ENCODE peak calls at places on chromosomes 1 and 21, in ten cellular contexts. One of them, this sample, is unnamed.

GRCh38 chr1:245213066-245213465 is 58.3 kb downstream of the KIF26B start:
- DNase-seq in fibroblast of lung: no peak
- DNase-seq in uterus: no peak
- DNase-seq in left lung: no peak
- DNase-seq in cardiac muscle cell: no peak
- DNase-seq in CD4-positive, CD25-positive, alpha-beta regulatory T cell: no peak
- DNase-seq in PC-3: no peak
- DNase-seq in AG04450: no peak
- DNase-seq in heart right ventricle: no peak
- DNase-seq in aorta: no peak
- DNase-seq in this sample: no peak

GRCh38 chr21:27425172-27425571 is 458.3 kb upstream of the ADAMTS5 start:
- DNase-seq in PC-3: no peak
- DNase-seq in heart right ventricle: no peak
- DNase-seq in cardiac muscle cell: peak
- DNase-seq in aorta: no peak
- DNase-seq in left lung: no peak
- DNase-seq in CD4-positive, CD25-positive, alpha-beta regulatory T cell: no peak
- DNase-seq in uterus: no peak
- DNase-seq in AG04450: no peak
- DNase-seq in fibroblast of lung: no peak
- DNase-seq in this sample: no peak

GRCh38 chr1:36464605-36465393 is 615 bp upstream of the MRPS15 start:
- DNase-seq in aorta: no peak
- DNase-seq in CD4-positive, CD25-positive, alpha-beta regulatory T cell: no peak
- DNase-seq in cardiac muscle cell: no peak
- DNase-seq in AG04450: no peak
- DNase-seq in uterus: no peak
- DNase-seq in fibroblast of lung: no peak
- DNase-seq in PC-3: no peak
- DNase-seq in heart right ventricle: peak
- DNase-seq in left lung: no peak
- DNase-seq in this sample: no peak

GRCh38 chr1:174074757-174075156 is 52.6 kb upstream of the RC3H1 start:
- DNase-seq in AG04450: peak
- DNase-seq in cardiac muscle cell: peak
- DNase-seq in fibroblast of lung: peak
- DNase-seq in heart right ventricle: no peak
- DNase-seq in left lung: no peak
- DNase-seq in CD4-positive, CD25-positive, alpha-beta regulatory T cell: peak
- DNase-seq in uterus: no peak
- DNase-seq in PC-3: peak
- DNase-seq in aorta: no peak
- DNase-seq in this sample: no peak

GRCh38 chr1:234676103-234676594 is 66.2 kb upstream of the IRF2BP2 start:
- DNase-seq in PC-3: peak
- DNase-seq in CD4-positive, CD25-positive, alpha-beta regulatory T cell: peak
- DNase-seq in cardiac muscle cell: peak
- DNase-seq in aorta: peak
- DNase-seq in uterus: peak
- DNase-seq in heart right ventricle: peak
- DNase-seq in left lung: peak
- DNase-seq in AG04450: no peak
- DNase-seq in fibroblast of lung: peak
- DNase-seq in this sample: no peak

GRCh38 chr1:206897175-206897574 is at the start of gene IL24:
- DNase-seq in cardiac muscle cell: no peak
- DNase-seq in left lung: no peak
- DNase-seq in CD4-positive, CD25-positive, alpha-beta regulatory T cell: no peak
- DNase-seq in PC-3: no peak
- DNase-seq in fibroblast of lung: no peak
- DNase-seq in aorta: no peak
- DNase-seq in AG04450: no peak
- DNase-seq in uterus: no peak
- DNase-seq in heart right ventricle: no peak
- DNase-seq in this sample: no peak

GRCh38 chr1:19421365-19421764 is 64.0 kb downstream of the CAPZB start:
- DNase-seq in left lung: no peak
- DNase-seq in AG04450: no peak
- DNase-seq in uterus: no peak
- DNase-seq in CD4-positive, CD25-positive, alpha-beta regulatory T cell: no peak
- DNase-seq in aorta: no peak
- DNase-seq in fibroblast of lung: no peak
- DNase-seq in cardiac muscle cell: no peak
- DNase-seq in heart right ventricle: no peak
- DNase-seq in PC-3: no peak
- DNase-seq in this sample: no peak

GRCh38 chr1:150551049-150551783 is 2.0 kb downstream of the ADAMTSL4 start:
- DNase-seq in PC-3: no peak
- DNase-seq in left lung: no peak
- DNase-seq in cardiac muscle cell: no peak
- DNase-seq in aorta: peak
- DNase-seq in heart right ventricle: no peak
- DNase-seq in uterus: no peak
- DNase-seq in CD4-positive, CD25-positive, alpha-beta regulatory T cell: no peak
- DNase-seq in AG04450: no peak
- DNase-seq in fibroblast of lung: no peak
- DNase-seq in this sample: no peak

GRCh38 chr1:156789621-156790318 is 22.4 kb downstream of the PRCC start:
- DNase-seq in left lung: no peak
- DNase-seq in AG04450: no peak
- DNase-seq in uterus: no peak
- DNase-seq in heart right ventricle: no peak
- DNase-seq in PC-3: no peak
- DNase-seq in aorta: no peak
- DNase-seq in fibroblast of lung: no peak
- DNase-seq in CD4-positive, CD25-positive, alpha-beta regulatory T cell: no peak
- DNase-seq in cardiac muscle cell: no peak
- DNase-seq in this sample: no peak

GRCh38 chr1:21245688-21246229 is 44.5 kb downstream of the ECE1 start:
- DNase-seq in fibroblast of lung: no peak
- DNase-seq in cardiac muscle cell: no peak
- DNase-seq in heart right ventricle: no peak
- DNase-seq in uterus: no peak
- DNase-seq in CD4-positive, CD25-positive, alpha-beta regulatory T cell: no peak
- DNase-seq in left lung: no peak
- DNase-seq in aorta: no peak
- DNase-seq in AG04450: no peak
- DNase-seq in PC-3: no peak
- DNase-seq in this sample: no peak

GRCh38 chr21:39663742-39664492 is 51.2 kb downstream of the B3GALT5 start:
- DNase-seq in PC-3: no peak
- DNase-seq in CD4-positive, CD25-positive, alpha-beta regulatory T cell: no peak
- DNase-seq in AG04450: no peak
- DNase-seq in fibroblast of lung: no peak
- DNase-seq in heart right ventricle: no peak
- DNase-seq in uterus: no peak
- DNase-seq in aorta: no peak
- DNase-seq in cardiac muscle cell: no peak
- DNase-seq in left lung: no peak
- DNase-seq in this sample: no peak

GRCh38 chr1:117534995-117535467 is 70.8 kb upstream of the TENT5C start:
- DNase-seq in CD4-positive, CD25-positive, alpha-beta regulatory T cell: peak
- DNase-seq in cardiac muscle cell: peak
- DNase-seq in fibroblast of lung: peak
- DNase-seq in left lung: no peak
- DNase-seq in aorta: no peak
- DNase-seq in heart right ventricle: peak
- DNase-seq in PC-3: peak
- DNase-seq in AG04450: peak
- DNase-seq in uterus: peak
- DNase-seq in this sample: no peak

GRCh38 chr1:201889092-201889968 is 632 bp downstream of the SHISA4 start:
- DNase-seq in PC-3: no peak
- DNase-seq in heart right ventricle: no peak
- DNase-seq in AG04450: no peak
- DNase-seq in left lung: no peak
- DNase-seq in cardiac muscle cell: no peak
- DNase-seq in uterus: no peak
- DNase-seq in fibroblast of lung: no peak
- DNase-seq in aorta: no peak
- DNase-seq in CD4-positive, CD25-positive, alpha-beta regulatory T cell: no peak
- DNase-seq in this sample: no peak

GRCh38 chr1:201891451-201892045 is 2.9 kb downstream of the SHISA4 start:
- DNase-seq in aorta: no peak
- DNase-seq in left lung: no peak
- DNase-seq in CD4-positive, CD25-positive, alpha-beta regulatory T cell: no peak
- DNase-seq in AG04450: no peak
- DNase-seq in cardiac muscle cell: no peak
- DNase-seq in heart right ventricle: no peak
- DNase-seq in fibroblast of lung: no peak
- DNase-seq in PC-3: no peak
- DNase-seq in uterus: no peak
- DNase-seq in this sample: no peak

GRCh38 chr1:201890223-201890622 is 1.5 kb downstream of the SHISA4 start:
- DNase-seq in aorta: no peak
- DNase-seq in AG04450: no peak
- DNase-seq in uterus: peak
- DNase-seq in CD4-positive, CD25-positive, alpha-beta regulatory T cell: no peak
- DNase-seq in left lung: no peak
- DNase-seq in cardiac muscle cell: no peak
- DNase-seq in PC-3: no peak
- DNase-seq in heart right ventricle: no peak
- DNase-seq in fibroblast of lung: no peak
- DNase-seq in this sample: no peak

GRCh38 chr1:201892211-201892610 is 3.5 kb downstream of the SHISA4 start:
- DNase-seq in PC-3: no peak
- DNase-seq in aorta: no peak
- DNase-seq in fibroblast of lung: no peak
- DNase-seq in uterus: no peak
- DNase-seq in CD4-positive, CD25-positive, alpha-beta regulatory T cell: no peak
- DNase-seq in heart right ventricle: no peak
- DNase-seq in AG04450: no peak
- DNase-seq in cardiac muscle cell: no peak
- DNase-seq in left lung: no peak
- DNase-seq in this sample: no peak

DNA sequence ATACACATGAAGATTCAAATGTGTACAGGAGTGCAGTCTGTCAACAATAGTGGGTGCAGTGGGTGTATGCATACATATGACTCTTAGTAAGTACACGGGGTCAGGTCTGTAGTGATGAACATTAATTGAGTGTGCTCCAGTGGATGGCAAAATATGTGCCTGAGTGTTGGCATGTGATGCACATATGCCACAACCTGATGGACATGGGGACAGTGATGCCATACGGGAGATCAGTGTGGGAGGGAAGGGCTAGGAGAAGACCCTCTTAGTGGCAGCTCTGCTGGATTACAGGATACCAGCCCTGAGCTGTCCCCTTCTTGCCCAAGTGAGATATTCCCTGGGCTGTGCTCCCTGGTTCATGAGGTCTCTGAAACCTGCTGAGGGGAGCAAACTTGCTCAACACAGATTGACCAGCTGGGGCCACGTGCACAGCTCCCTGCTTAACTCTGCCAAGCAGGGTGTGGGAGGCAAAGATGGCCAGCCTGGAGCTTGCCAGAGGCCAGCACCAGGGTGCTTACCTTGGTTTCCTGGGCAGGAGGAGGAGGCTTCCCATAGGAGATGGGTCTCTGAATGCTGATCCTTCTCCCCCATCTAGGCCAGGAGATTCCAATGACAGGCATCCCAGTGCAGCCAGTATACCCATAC is 2.2 kb downstream of the SHISA4 start:
- DNase-seq in AG04450: no peak
- DNase-seq in uterus: no peak
- DNase-seq in PC-3: no peak
- DNase-seq in fibroblast of lung: no peak
- DNase-seq in CD4-positive, CD25-positive, alpha-beta regulatory T cell: no peak
- DNase-seq in aorta: no peak
- DNase-seq in left lung: no peak
- DNase-seq in heart right ventricle: no peak
- DNase-seq in cardiac muscle cell: no peak
- DNase-seq in this sample: no peak
- H3K27ac ChIP-seq in AG04450: no peak
- H3K27ac ChIP-seq in uterus: no peak
- H3K27ac ChIP-seq in PC-3: no peak
- H3K27ac ChIP-seq in fibroblast of lung: no peak
- H3K27ac ChIP-seq in CD4-positive, CD25-positive, alpha-beta regulatory T cell: no peak
- H3K27ac ChIP-seq in aorta: no peak
- H3K27ac ChIP-seq in left lung: no peak
- H3K27ac ChIP-seq in heart right ventricle: peak
- H3K27ac ChIP-seq in cardiac muscle cell: no peak
- H3K27ac ChIP-seq in this sample: no peak

GRCh38 chr1:32666866-32667566 is 16.0 kb downstream of the RBBP4 start:
- DNase-seq in heart right ventricle: no peak
- DNase-seq in uterus: no peak
- DNase-seq in PC-3: no peak
- DNase-seq in aorta: no peak
- DNase-seq in fibroblast of lung: no peak
- DNase-seq in AG04450: no peak
- DNase-seq in left lung: peak
- DNase-seq in cardiac muscle cell: peak
- DNase-seq in CD4-positive, CD25-positive, alpha-beta regulatory T cell: no peak
- DNase-seq in this sample: no peak
- H3K27ac ChIP-seq in heart right ventricle: no peak
- H3K27ac ChIP-seq in uterus: no peak
- H3K27ac ChIP-seq in PC-3: no peak
- H3K27ac ChIP-seq in aorta: no peak
- H3K27ac ChIP-seq in fibroblast of lung: no peak
- H3K27ac ChIP-seq in AG04450: no peak
- H3K27ac ChIP-seq in left lung: no peak
- H3K27ac ChIP-seq in cardiac muscle cell: peak
- H3K27ac ChIP-seq in CD4-positive, CD25-positive, alpha-beta regulatory T cell: no peak
- H3K27ac ChIP-seq in this sample: no peak

GRCh38 chr1:40906781-40907400 is 44.7 kb upstream of the CITED4 start:
- DNase-seq in CD4-positive, CD25-positive, alpha-beta regulatory T cell: no peak
- DNase-seq in AG04450: no peak
- DNase-seq in left lung: no peak
- DNase-seq in cardiac muscle cell: no peak
- DNase-seq in fibroblast of lung: no peak
- DNase-seq in uterus: no peak
- DNase-seq in PC-3: peak
- DNase-seq in heart right ventricle: no peak
- DNase-seq in aorta: no peak
- DNase-seq in this sample: no peak
- H3K27ac ChIP-seq in CD4-positive, CD25-positive, alpha-beta regulatory T cell: no peak
- H3K27ac ChIP-seq in AG04450: no peak
- H3K27ac ChIP-seq in left lung: no peak
- H3K27ac ChIP-seq in cardiac muscle cell: no peak
- H3K27ac ChIP-seq in fibroblast of lung: no peak
- H3K27ac ChIP-seq in uterus: no peak
- H3K27ac ChIP-seq in PC-3: peak
- H3K27ac ChIP-seq in heart right ventricle: no peak
- H3K27ac ChIP-seq in aorta: no peak
- H3K27ac ChIP-seq in this sample: peak

DNA sequence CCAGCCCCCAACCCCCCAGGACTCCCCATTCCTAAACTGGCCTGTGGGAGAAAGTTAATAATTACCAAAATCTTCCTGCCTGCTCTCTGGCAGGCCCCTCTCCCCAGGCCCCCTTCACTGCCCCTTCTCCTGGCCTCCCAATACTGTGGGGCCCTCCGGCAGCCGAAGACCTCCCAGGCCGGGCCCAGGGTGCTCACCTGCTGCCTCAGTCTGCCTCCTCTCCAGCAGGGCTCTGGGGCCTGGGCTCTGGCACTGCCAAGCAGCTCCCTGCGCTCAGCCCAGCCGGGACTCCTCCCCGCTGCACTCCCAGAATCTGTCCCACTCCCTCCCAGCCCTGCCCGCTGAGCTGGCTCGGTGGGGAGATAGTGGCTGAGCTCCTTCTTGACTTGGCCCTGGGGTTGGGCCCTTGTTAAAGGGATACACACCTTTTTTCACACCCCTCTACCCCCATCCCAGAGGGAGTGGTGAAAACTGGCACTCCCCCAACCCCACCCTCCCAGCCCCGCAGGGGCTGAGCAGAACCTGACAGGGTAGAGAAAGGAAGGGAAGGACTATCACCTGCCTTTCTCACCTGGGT is at the start of gene S100A16:
- DNase-seq in aorta: peak
- DNase-seq in heart right ventricle: peak
- DNase-seq in fibroblast of lung: peak
- DNase-seq in uterus: peak
- DNase-seq in left lung: peak
- DNase-seq in AG04450: no peak
- DNase-seq in PC-3: peak
- DNase-seq in cardiac muscle cell: peak
- DNase-seq in CD4-positive, CD25-positive, alpha-beta regulatory T cell: no peak
- DNase-seq in this sample: peak
- H3K27ac ChIP-seq in aorta: peak
- H3K27ac ChIP-seq in heart right ventricle: peak
- H3K27ac ChIP-seq in fibroblast of lung: peak
- H3K27ac ChIP-seq in uterus: peak
- H3K27ac ChIP-seq in left lung: peak
- H3K27ac ChIP-seq in AG04450: peak
- H3K27ac ChIP-seq in PC-3: peak
- H3K27ac ChIP-seq in cardiac muscle cell: peak
- H3K27ac ChIP-seq in CD4-positive, CD25-positive, alpha-beta regulatory T cell: no peak
- H3K27ac ChIP-seq in this sample: peak

This sample was measured in epithelial cell of prostate.